ENCODE peak calls at places on chromosomes 13 and 19, in seven cellular contexts. K is stimulated activated CD4-positive, alpha-beta T cell treated with anti-CD3 and anti-CD28 coated beads, Interleukin-1b, Interleukin-23, amount 100 ng/mL, for 24 hours; N is AG09309; V is OCI-LY7; P is dorsolateral prefrontal cortex; W is endothelial cell; T is caudate nucleus. F is an unnamed sample.

GRCh38 chr19:43562698-43563241 is 12.6 kb downstream of the XRCC1 start:
- DNase-seq in K (peak; percentile 27), P (peak; percentile 72), T (peak; percentile 36), V (peak; percentile 25), N (peak; percentile 92), W (no peak), F (peak; percentile 86)

GRCh38 chr19:16594681-16595091 is 22.5 kb upstream of the SLC35E1 start:
- DNase-seq in W (no peak), N (no peak), K (no peak), T (no peak), V (no peak), P (no peak), F (peak; percentile 75)

GRCh38 chr19:50720921-50721291 is 1.3 kb upstream of the SHANK1 start:
- DNase-seq in N (peak; percentile 32), V (no peak), K (no peak), W (no peak), P (no peak), T (no peak), F (no peak)

GRCh38 chr13:32010137-32010536 is 21.4 kb upstream of the FRY start:
- DNase-seq in N (no peak), T (no peak), P (no peak), W (no peak), V (no peak), K (no peak), F (no peak)

GRCh38 chr13:109422163-109422562 is 364.2 kb downstream of the IRS2 start:
- DNase-seq in N (no peak), T (no peak), V (no peak), P (no peak), K (no peak), W (no peak), F (no peak)

GRCh38 chr13:112756967-112757758 is 67.3 kb downstream of the ATP11A start:
- DNase-seq in T (peak; percentile 51), V (no peak), N (no peak), W (no peak), P (peak; percentile 85), K (no peak), F (no peak)

GRCh38 chr13:46668302-46668720 is 115.3 kb downstream of the LRCH1 start:
- DNase-seq in N (peak; percentile 76), V (peak; percentile 18), K (no peak), P (peak; percentile 36), T (no peak), W (peak; percentile 20), F (no peak)

GRCh38 chr19:19721896-19722295 is 11.0 kb downstream of the ZNF14 start:
- DNase-seq in K (no peak), V (no peak), N (no peak), P (no peak), T (no peak), W (no peak), F (no peak)

GRCh38 chr13:99893567-99893966 is 78.0 kb downstream of the ZIC5 start:
- DNase-seq in N (no peak), P (no peak), W (no peak), T (no peak), K (no peak), V (no peak), F (no peak)

GRCh38 chr19:29375429-29376093 is 150.2 kb upstream of the VSTM2B start:
- DNase-seq in T (no peak), V (no peak), N (no peak), W (no peak), K (no peak), P (no peak), F (no peak)

GRCh38 chr13:31119966-31120733 is 41.6 kb downstream of the HSPH1 start:
- DNase-seq in P (no peak), T (no peak), V (no peak), W (no peak), N (no peak), K (no peak), F (no peak)

GRCh38 chr13:62663767-62664166 is 1248.1 kb upstream of the PCDH20 start:
- DNase-seq in W (no peak), V (no peak), P (no peak), T (no peak), K (no peak), N (no peak), F (no peak)

GRCh38 chr13:110616103-110617101 is 1.1 kb downstream of the NAXD start:
- DNase-seq in P (no peak), N (no peak), T (no peak), K (no peak), V (peak; percentile 54), W (no peak), F (peak; percentile 44)